ENCODE peak calls at places on chromosomes 2 and 18, in five cellular contexts. D is GM10248, G is M059J, M is HEK293T, Q is A549. S is an unnamed sample.

GRCh38 chr2:1811971-1812350 is 67.6 kb upstream of the PXDN start:
- DNase-seq in M (no peak), Q (no peak), G (no peak), D (no peak), S (no peak)

GRCh38 chr2:96531872-96532505 is 4.6 kb upstream of the ARID5A start:
- DNase-seq in D (peak), G (peak), Q (peak), M (peak), S (peak)

GRCh38 chr2:43227830-43228280 is 1.4 kb upstream of the ZFP36L2 start:
- DNase-seq in G (no peak), Q (no peak), M (no peak), D (no peak), S (no peak)

GRCh38 chr2:197113221-197113831 is 186.8 kb upstream of the PGAP1 start:
- DNase-seq in G (peak), D (peak), M (peak), Q (peak), S (peak)

GRCh38 chr18:62437520-62438329 is 85.1 kb upstream of the ZCCHC2 start:
- DNase-seq in M (no peak), G (no peak), Q (no peak), D (no peak), S (no peak)

GRCh38 chr2:219836647-219837177 is 209.3 kb downstream of the SLC4A3 start:
- DNase-seq in G (peak), M (peak), D (no peak), Q (peak), S (peak)

GRCh38 chr18:77858331-77858730 is 608.7 kb downstream of the GALR1 start:
- DNase-seq in G (no peak), Q (no peak), D (no peak), M (no peak), S (no peak)

GRCh38 chr2:170362895-170363582 is 185.1 kb downstream of the MYO3B start:
- DNase-seq in M (no peak), Q (no peak), D (no peak), G (peak), S (no peak)

GRCh38 chr2:212135739-212136138 is 402.9 kb downstream of the ERBB4 start:
- DNase-seq in M (no peak), D (no peak), Q (peak), G (peak), S (no peak)

GRCh38 chr2:98772531-98772930 is 41.6 kb upstream of the MGAT4A start:
- DNase-seq in Q (no peak), G (no peak), M (no peak), D (no peak), S (no peak)

GRCh38 chr2:36553690-36554089 is 44.3 kb downstream of the FEZ2 start:
- DNase-seq in G (no peak), D (no peak), Q (no peak), M (no peak), S (no peak)

GRCh38 chr18:54679318-54680149 is 88.5 kb downstream of the DYNAP start:
- DNase-seq in G (peak), D (peak), Q (peak), M (peak), S (peak)

GRCh38 chr18:10101293-10101701 is 187.5 kb downstream of the VAPA start:
- DNase-seq in M (no peak), Q (no peak), G (peak), D (no peak), S (no peak)

GRCh38 chr18:54127759-54128378 is 96.6 kb downstream of the MBD2 start:
- DNase-seq in M (peak), G (peak), Q (peak), D (peak), S (no peak)

GRCh38 chr2:168166902-168167510 is 80.4 kb downstream of the STK39 start:
- DNase-seq in G (peak), M (no peak), D (no peak), Q (peak), S (peak)

GRCh38 chr2:46982356-46983064 is 66.9 kb upstream of the MCFD2 start:
- DNase-seq in G (no peak), D (no peak), M (no peak), Q (no peak), S (no peak)

GRCh38 chr2:133651861-133652260 is 83.6 kb upstream of the NCKAP5 start:
- DNase-seq in G (peak), Q (no peak), D (no peak), M (no peak), S (no peak)

GRCh38 chr2:197198890-197199289 is 111.7 kb downstream of the ANKRD44 start:
- DNase-seq in D (peak), Q (no peak), M (no peak), G (no peak), S (no peak)

GRCh38 chr2:205976120-205976814 is 109.7 kb downstream of the INO80D start:
- DNase-seq in G (no peak), D (no peak), M (no peak), Q (no peak), S (no peak)

GRCh38 chr18:30439174-30439573 is 603.4 kb downstream of the DSC3 start:
- DNase-seq in M (no peak), D (no peak), G (no peak), Q (no peak), S (no peak)

GRCh38 chr2:150548527-150548926 is 61.1 kb upstream of the RND3 start:
- DNase-seq in Q (peak), G (peak), D (no peak), M (peak), S (no peak)

GRCh38 chr2:238978507-238978906 is 130.6 kb downstream of the TWIST2 start:
- DNase-seq in Q (peak), M (no peak), G (no peak), D (no peak), S (no peak)

GRCh38 chr2:58702302-58702696 is 461.2 kb upstream of the FANCL start:
- DNase-seq in M (no peak), D (no peak), Q (no peak), G (peak), S (no peak)

GRCh38 chr2:26465266-26465925 is 12.5 kb downstream of the OTOF start:
- DNase-seq in G (no peak), Q (no peak), D (no peak), M (no peak), S (no peak)

GRCh38 chr2:160411167-160411566 is 82.4 kb downstream of the RBMS1 start:
- DNase-seq in Q (no peak), D (no peak), M (no peak), G (peak), S (no peak)

GRCh38 chr18:9722691-9723090 is 14.6 kb downstream of the RAB31 start:
- DNase-seq in G (no peak), Q (no peak), M (no peak), D (no peak), S (peak)

GRCh38 chr2:128414351-128414750 is 95.7 kb upstream of the HS6ST1 start:
- DNase-seq in M (no peak), Q (no peak), D (no peak), G (no peak), S (no peak)

GRCh38 chr2:45008296-45009129 is 739 bp downstream of the SIX2 start:
- DNase-seq in D (peak), Q (no peak), G (no peak), M (peak), S (no peak)

GRCh38 chr18:59835656-59836379 is 64.0 kb upstream of the PMAIP1 start:
- DNase-seq in Q (no peak), G (peak), M (no peak), D (peak), S (no peak)

GRCh38 chr2:20599001-20599600 is 51.8 kb downstream of the HS1BP3 start:
- DNase-seq in G (peak), D (no peak), M (no peak), Q (no peak), S (no peak)

GRCh38 chr2:8116661-8117060 is 565.2 kb upstream of the ID2 start:
- DNase-seq in G (no peak), M (no peak), Q (no peak), D (peak), S (no peak)

GRCh38 chr2:118121101-118121500 is 32.8 kb downstream of the INSIG2 start:
- DNase-seq in Q (no peak), D (no peak), M (no peak), G (no peak), S (no peak)

GRCh38 chr2:176189666-176190641 is 1.5 kb downstream of the HOXD1 start:
- DNase-seq in M (no peak), D (no peak), G (no peak), Q (no peak), S (no peak)

GRCh38 chr18:62536005-62536404 is 13.2 kb downstream of the ZCCHC2 start:
- DNase-seq in Q (no peak), G (no peak), M (no peak), D (no peak), S (no peak)

GRCh38 chr18:80245781-80246655 is 1.3 kb downstream of the PARD6G start:
- DNase-seq in D (no peak), G (no peak), Q (no peak), M (peak), S (no peak)

GRCh38 chr2:109208071-109208950 is 79.3 kb downstream of the SH3RF3 start:
- DNase-seq in Q (peak), M (no peak), G (no peak), D (no peak), S (no peak)

GRCh38 chr18:61991836-61992235 is 99.0 kb upstream of the RNF152 start:
- DNase-seq in Q (no peak), M (no peak), D (no peak), G (peak), S (no peak)

GRCh38 chr18:21163647-21164625 is 52.3 kb upstream of the ROCK1 start:
- DNase-seq in Q (peak), M (no peak), D (no peak), G (peak), S (peak)

GRCh38 chr2:237500681-237501424 is 13.8 kb downstream of the MLPH start:
- DNase-seq in Q (peak), G (peak), D (no peak), M (no peak), S (peak)